ENCODE peak calls at places on chromosomes 3 and 15, in five cellular contexts. E is sigmoid colon, D is SK-N-SH, F is PC-3, V is body of pancreas. I is an unnamed sample. For H3K36me3, the result is how much of the 10 kb centered on the place peaks cover.

GRCh38 chr3:73868688-73869315 is 244.1 kb upstream of the PDZRN3 start:
- DNase-seq in E (no peak), D (peak), F (peak), V (peak), I (no peak)

GRCh38 chr15:66188464-66188863 is 65.1 kb downstream of the MEGF11 start:
- DNase-seq in E (no peak), D (no peak), F (no peak), V (peak), I (no peak)

GRCh38 chr3:99472385-99472784 is 166.0 kb upstream of the COL8A1 start:
- DNase-seq in E (no peak), D (no peak), F (no peak), V (no peak), I (no peak)

GRCh38 chr3:62874398-62875102 is 666 bp downstream of the CADPS start:
- DNase-seq in E (no peak), D (peak), F (no peak), V (no peak), I (no peak)

GRCh38 chr3:55330355-55330754 is 156.8 kb downstream of the WNT5A start:
- DNase-seq in E (no peak), D (no peak), F (peak), V (no peak), I (peak)

GRCh38 chr3:152360966-152361365 is 92.2 kb downstream of the MBNL1 start:
- DNase-seq in E (no peak), D (no peak), F (no peak), V (no peak), I (no peak)

GRCh38 chr3:62822905-62823304 is 52.3 kb downstream of the CADPS start:
- DNase-seq in E (no peak), D (no peak), F (no peak), V (no peak), I (no peak)

GRCh38 chr3:13281657-13282527 is 138.2 kb downstream of the NUP210 start:
- DNase-seq in E (peak), D (peak), F (peak), V (peak), I (no peak)

GRCh38 chr3:73045391-73045790 is 16.1 kb upstream of the EBLN2 start:
- DNase-seq in E (no peak), D (no peak), F (no peak), V (no peak), I (no peak)

GRCh38 chr3:61734980-61735731 is 173.8 kb downstream of the PTPRG start:
- DNase-seq in E (no peak), D (no peak), F (no peak), V (no peak), I (no peak)

GRCh38 chr3:9870978-9871377 is 9.1 kb downstream of the CIDEC start:
- DNase-seq in E (no peak), D (no peak), F (peak), V (no peak), I (no peak)

GRCh38 chr3:19885468-19885867 is 48.5 kb downstream of the EFHB start:
- DNase-seq in E (no peak), D (peak), F (peak), V (no peak), I (no peak)

GRCh38 chr3:101127991-101128390 is 134.8 kb upstream of the ABI3BP start:
- DNase-seq in E (no peak), D (no peak), F (no peak), V (no peak), I (no peak)

GRCh38 chr15:55279746-55280351 is 9.8 kb downstream of the RAB27A start:
- DNase-seq in E (no peak), D (no peak), F (peak), V (peak), I (peak)

GRCh38 chr3:123028233-123028828 is 768 bp upstream of the SEMA5B start:
- DNase-seq in E (peak), D (peak), F (peak), V (no peak), I (peak)

GRCh38 chr3:105615814-105616213 is 249.1 kb downstream of the ALCAM start:
- DNase-seq in E (no peak), D (no peak), F (no peak), V (no peak), I (no peak)

GRCh38 chr3:69166446-69166845 is 44.1 kb upstream of the LMOD3 start:
- DNase-seq in E (no peak), D (no peak), F (no peak), V (no peak), I (no peak)

GRCh38 chr3:149044329-149045083 is 41.8 kb downstream of the HLTF start:
- DNase-seq in E (no peak), D (no peak), F (no peak), V (no peak), I (no peak)
- H3K36me3 ChIP-seq in E (under half), D (half or more), F (under half), V (under half), I (under half)

DNA sequence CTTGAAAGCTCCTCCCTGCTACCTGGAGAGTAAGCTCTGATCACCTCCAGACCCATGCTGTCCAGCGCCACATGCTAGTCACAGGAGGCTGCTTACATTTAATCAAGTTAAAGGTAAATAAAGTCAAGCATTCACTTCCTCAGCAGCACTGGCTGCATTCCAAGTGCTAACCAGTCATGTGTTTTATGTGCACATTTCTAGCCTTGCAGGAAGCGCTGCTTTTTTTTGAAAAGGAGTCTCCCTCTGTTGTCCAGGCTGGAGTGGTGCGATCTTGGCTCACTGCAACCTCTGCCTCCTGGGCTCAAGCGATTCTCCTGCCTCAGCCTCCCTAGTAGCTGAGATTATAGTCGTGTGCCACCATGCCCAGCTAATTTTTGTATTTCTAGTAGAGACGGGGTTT is 279.2 kb downstream of the GABRG3 start:
- DNase-seq in E (no peak), D (no peak), F (peak), V (no peak), I (peak)
- TF ChIP-seq CTCF in E (no peak), D (no peak), F (no peak), V (no peak), I (peak)

DNA sequence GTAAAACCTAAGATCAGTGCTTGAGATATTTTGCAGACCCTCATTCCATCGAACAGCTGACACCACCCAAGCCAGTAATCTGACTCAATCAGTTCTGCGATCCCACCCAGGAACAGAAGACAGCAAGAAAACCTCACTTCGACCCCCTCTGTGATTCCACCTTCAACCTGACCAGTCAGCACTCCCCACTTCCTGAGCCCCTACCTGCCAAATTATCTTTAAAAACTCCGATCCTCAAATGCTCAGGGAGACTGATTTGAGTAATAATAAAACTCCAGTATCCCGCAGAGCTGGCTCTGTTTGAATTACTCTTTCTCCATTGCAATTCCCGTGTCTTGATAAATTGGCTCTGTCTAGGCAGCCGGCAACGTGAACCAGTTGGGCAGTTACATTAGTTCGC is 25.7 kb upstream of the CLDN16 start:
- DNase-seq in E (no peak), D (no peak), F (no peak), V (no peak), I (no peak)
- H3K4me3 ChIP-seq in E (no peak), D (no peak), F (no peak), V (no peak), I (no peak)

DNA sequence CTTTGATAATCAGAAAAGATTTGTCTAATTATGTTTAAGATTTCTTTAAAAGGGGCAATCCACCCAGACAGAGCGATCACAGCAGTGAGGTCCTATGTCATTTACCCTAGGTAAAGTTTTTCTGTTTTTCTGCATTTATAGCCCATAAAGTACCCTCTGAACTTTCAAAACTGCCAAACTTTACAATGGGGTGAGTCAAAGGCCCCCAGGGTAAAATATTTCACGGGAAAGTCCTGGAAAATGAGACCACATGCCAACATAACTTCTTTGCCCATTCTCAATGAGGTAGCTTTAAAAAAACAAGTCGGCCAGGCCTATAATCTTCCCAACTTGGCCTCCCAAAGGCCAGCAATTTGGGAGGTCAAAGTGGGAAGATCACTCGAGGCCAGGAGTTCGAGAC is 53.0 kb downstream of the SUCLG2 start:
- DNase-seq in E (no peak), D (no peak), F (peak), V (no peak), I (no peak)
- H3K36me3 ChIP-seq in E (under half), D (under half), F (under half), V (under half), I (under half)

DNA sequence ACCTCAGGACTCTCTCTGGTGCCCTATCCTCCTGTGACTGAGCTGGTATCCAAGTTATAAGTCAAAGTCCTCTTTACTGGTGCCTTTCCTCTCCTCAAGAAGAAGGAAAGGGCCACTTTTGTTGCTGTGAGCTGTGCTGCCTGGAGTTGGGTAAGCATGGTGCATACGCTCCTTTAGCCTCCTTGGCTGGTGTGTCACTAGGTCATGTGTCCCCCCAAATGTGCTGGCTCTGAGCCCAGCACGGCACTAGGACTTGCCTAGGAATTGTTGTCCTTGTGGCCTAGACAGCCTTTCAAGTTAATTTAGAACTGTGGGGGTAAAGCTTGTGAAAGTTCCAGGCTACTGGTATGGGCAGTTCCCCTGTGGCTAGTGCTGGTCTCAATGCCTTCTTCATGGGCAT is 113.8 kb downstream of the UBE2E2 start:
- DNase-seq in E (no peak), D (no peak), F (no peak), V (no peak), I (no peak)
- TF ChIP-seq CTCF in E (no peak), D (no peak), F (no peak), V (no peak), I (no peak)

GRCh38 chr3:118740722-118741290 is 293.8 kb downstream of the IGSF11 start:
- DNase-seq in E (no peak), D (no peak), F (no peak), V (no peak), I (no peak)

GRCh38 chr3:118742760-118743159 is 291.9 kb downstream of the IGSF11 start:
- DNase-seq in E (no peak), D (no peak), F (no peak), V (no peak), I (no peak)
- H3K4me3 ChIP-seq in E (no peak), D (no peak), F (no peak), V (no peak), I (no peak)

DNA sequence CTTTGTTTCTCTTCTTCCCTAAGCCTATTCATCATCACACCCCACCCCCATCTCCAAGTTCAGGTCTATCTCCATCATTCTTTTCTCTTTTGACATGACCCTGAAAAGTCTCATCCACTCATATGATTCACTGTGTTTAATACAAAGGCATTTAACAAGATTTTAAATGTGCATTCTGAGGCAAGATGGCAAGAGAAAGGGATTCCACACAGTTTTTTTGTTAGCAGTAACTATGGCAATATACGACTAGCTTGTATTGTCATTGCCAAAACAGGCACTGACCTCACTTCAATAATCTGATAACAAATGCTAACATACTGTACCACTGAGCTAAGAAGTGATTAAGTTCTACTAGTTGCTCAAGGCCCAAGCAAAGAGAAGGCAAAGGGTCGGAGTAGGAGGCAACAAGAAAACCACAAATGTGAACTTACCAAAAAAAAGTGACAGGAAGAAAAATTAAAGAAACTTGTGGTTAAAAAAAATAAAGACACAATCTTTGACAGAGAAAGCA is 53.2 kb downstream of the FBN1 start:
- DNase-seq in E (no peak), D (no peak), F (no peak), V (no peak), I (peak)
- H3K36me3 ChIP-seq in E (under half), D (half or more), F (under half), V (under half), I (under half)

DNA sequence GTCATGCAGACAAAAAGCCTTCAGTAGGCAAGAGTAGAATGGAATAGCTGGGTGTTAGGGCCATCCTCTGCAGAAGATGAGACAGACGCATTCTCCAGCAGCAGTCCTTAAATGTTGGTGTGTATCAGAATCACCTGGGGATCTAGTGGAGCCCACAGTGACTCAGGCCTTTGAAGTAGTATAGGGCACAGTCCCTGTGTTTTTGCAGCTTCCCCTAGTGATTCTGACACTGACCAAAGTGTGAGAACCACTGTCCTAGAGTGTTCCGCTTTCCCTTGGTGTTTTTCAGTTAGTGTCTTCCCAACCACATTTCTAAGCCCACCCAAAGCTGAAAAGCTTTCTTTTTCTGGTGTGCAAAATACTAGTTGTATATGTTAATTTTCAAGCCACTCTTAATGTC is 181.9 kb downstream of the CHST2 start:
- DNase-seq in E (no peak), D (no peak), F (no peak), V (no peak), I (no peak)
- TF ChIP-seq CTCF in E (no peak), D (no peak), F (no peak), V (no peak), I (no peak)

GRCh38 chr3:45106874-45107273 is 39.3 kb downstream of the CDCP1 start:
- DNase-seq in E (no peak), D (no peak), F (no peak), V (no peak), I (no peak)

GRCh38 chr3:45105855-45106655 is 40.1 kb downstream of the CDCP1 start:
- DNase-seq in E (no peak), D (no peak), F (peak), V (no peak), I (peak)

GRCh38 chr3:45112939-45113338 is 33.2 kb downstream of the CDCP1 start:
- DNase-seq in E (no peak), D (no peak), F (peak), V (no peak), I (no peak)

GRCh38 chr3:45110185-45110833 is 35.9 kb downstream of the CDCP1 start:
- DNase-seq in E (no peak), D (no peak), F (no peak), V (no peak), I (no peak)

GRCh38 chr3:45109736-45110135 is 36.4 kb downstream of the CDCP1 start:
- DNase-seq in E (no peak), D (no peak), F (no peak), V (no peak), I (no peak)
- H3K4me3 ChIP-seq in E (no peak), D (no peak), F (no peak), V (no peak), I (no peak)

GRCh38 chr15:50458713-50459112 is 34.5 kb downstream of the USP8 start:
- DNase-seq in E (no peak), D (no peak), F (no peak), V (no peak), I (no peak)

GRCh38 chr15:50458301-50458700 is 34.1 kb downstream of the USP8 start:
- DNase-seq in E (no peak), D (no peak), F (no peak), V (no peak), I (no peak)

GRCh38 chr15:50463423-50464358 is 39.5 kb downstream of the USP8 start:
- DNase-seq in E (no peak), D (no peak), F (no peak), V (no peak), I (no peak)
- H3K36me3 ChIP-seq in E (under half), D (half or more), F (under half), V (under half), I (under half)